ENCODE peak calls at places on chromosomes 11 and 22, in seven cellular contexts. One of them, this sample, is unnamed.

GRCh38 chr11:11293798-11294611 is 59.0 kb downstream of the CSNK2A3 start:
- DNase-seq in HCT116: no peak
- DNase-seq in nephron progenitor cell: no peak
- DNase-seq in substantia nigra: no peak
- DNase-seq in NCI-H524: no peak
- DNase-seq in T47D: no peak
- DNase-seq in astrocyte: no peak
- DNase-seq in this sample: no peak

GRCh38 chr11:15276616-15277015 is 161.9 kb downstream of the INSC start:
- DNase-seq in NCI-H524: peak
- DNase-seq in astrocyte: no peak
- DNase-seq in substantia nigra: no peak
- DNase-seq in T47D: peak
- DNase-seq in HCT116: peak
- DNase-seq in nephron progenitor cell: peak
- DNase-seq in this sample: peak

GRCh38 chr22:24471570-24471969 is 23.6 kb upstream of the UPB1 start:
- DNase-seq in substantia nigra: no peak
- DNase-seq in astrocyte: peak
- DNase-seq in HCT116: no peak
- DNase-seq in T47D: no peak
- DNase-seq in NCI-H524: peak
- DNase-seq in nephron progenitor cell: no peak
- DNase-seq in this sample: peak

GRCh38 chr11:17596711-17597110 is 49.7 kb downstream of the OTOG start:
- DNase-seq in astrocyte: no peak
- DNase-seq in substantia nigra: no peak
- DNase-seq in nephron progenitor cell: no peak
- DNase-seq in NCI-H524: no peak
- DNase-seq in HCT116: no peak
- DNase-seq in T47D: no peak
- DNase-seq in this sample: no peak

GRCh38 chr11:116610190-116610589 is 162.6 kb downstream of the BUD13 start:
- DNase-seq in NCI-H524: peak
- DNase-seq in T47D: no peak
- DNase-seq in nephron progenitor cell: no peak
- DNase-seq in HCT116: no peak
- DNase-seq in astrocyte: no peak
- DNase-seq in substantia nigra: no peak
- DNase-seq in this sample: no peak

GRCh38 chr11:125934473-125934872 is 11.4 kb upstream of the VSIG10L2 start:
- DNase-seq in HCT116: no peak
- DNase-seq in T47D: no peak
- DNase-seq in nephron progenitor cell: no peak
- DNase-seq in astrocyte: no peak
- DNase-seq in NCI-H524: no peak
- DNase-seq in substantia nigra: no peak
- DNase-seq in this sample: no peak

GRCh38 chr11:119643878-119644225 is 85.1 kb downstream of the NECTIN1 start:
- DNase-seq in T47D: no peak
- DNase-seq in nephron progenitor cell: no peak
- DNase-seq in substantia nigra: no peak
- DNase-seq in astrocyte: no peak
- DNase-seq in NCI-H524: no peak
- DNase-seq in HCT116: no peak
- DNase-seq in this sample: no peak

GRCh38 chr11:125328181-125328580 is 163.6 kb downstream of the PKNOX2 start:
- DNase-seq in nephron progenitor cell: no peak
- DNase-seq in substantia nigra: no peak
- DNase-seq in T47D: no peak
- DNase-seq in astrocyte: no peak
- DNase-seq in NCI-H524: no peak
- DNase-seq in HCT116: no peak
- DNase-seq in this sample: no peak

GRCh38 chr22:26648011-26648497 is 9.3 kb upstream of the MIAT start:
- DNase-seq in NCI-H524: peak
- DNase-seq in T47D: no peak
- DNase-seq in substantia nigra: no peak
- DNase-seq in astrocyte: no peak
- DNase-seq in nephron progenitor cell: peak
- DNase-seq in HCT116: no peak
- DNase-seq in this sample: no peak

GRCh38 chr11:13102575-13102840 is 93.4 kb downstream of the RASSF10 start:
- DNase-seq in astrocyte: no peak
- DNase-seq in T47D: no peak
- DNase-seq in HCT116: no peak
- DNase-seq in nephron progenitor cell: no peak
- DNase-seq in substantia nigra: no peak
- DNase-seq in NCI-H524: no peak
- DNase-seq in this sample: no peak

GRCh38 chr11:121652982-121653381 is 200.2 kb upstream of the SORL1-AS1 start:
- DNase-seq in T47D: no peak
- DNase-seq in substantia nigra: no peak
- DNase-seq in HCT116: no peak
- DNase-seq in nephron progenitor cell: no peak
- DNase-seq in astrocyte: no peak
- DNase-seq in NCI-H524: peak
- DNase-seq in this sample: no peak

GRCh38 chr22:38924197-38924952 is 33.0 kb upstream of the APOBEC3A start:
- DNase-seq in nephron progenitor cell: no peak
- DNase-seq in HCT116: peak
- DNase-seq in NCI-H524: peak
- DNase-seq in astrocyte: peak
- DNase-seq in substantia nigra: no peak
- DNase-seq in T47D: peak
- DNase-seq in this sample: peak

GRCh38 chr22:22943521-22944267 is 56.1 kb downstream of the IGLL5 start:
- DNase-seq in astrocyte: no peak
- DNase-seq in T47D: no peak
- DNase-seq in nephron progenitor cell: no peak
- DNase-seq in NCI-H524: no peak
- DNase-seq in HCT116: no peak
- DNase-seq in substantia nigra: no peak
- DNase-seq in this sample: no peak

GRCh38 chr11:70877151-70877550 is 375.2 kb downstream of the SHANK2 start:
- DNase-seq in astrocyte: no peak
- DNase-seq in NCI-H524: no peak
- DNase-seq in substantia nigra: no peak
- DNase-seq in nephron progenitor cell: no peak
- DNase-seq in T47D: no peak
- DNase-seq in HCT116: no peak
- DNase-seq in this sample: no peak

GRCh38 chr11:69700278-69701140 is 3.3 kb downstream of the FGF19 start:
- DNase-seq in astrocyte: peak
- DNase-seq in T47D: no peak
- DNase-seq in substantia nigra: peak
- DNase-seq in HCT116: no peak
- DNase-seq in nephron progenitor cell: peak
- DNase-seq in NCI-H524: peak
- DNase-seq in this sample: peak

GRCh38 chr11:72221386-72221785 is 3.2 kb upstream of the INPPL1 start:
- DNase-seq in HCT116: no peak
- DNase-seq in nephron progenitor cell: no peak
- DNase-seq in T47D: no peak
- DNase-seq in substantia nigra: no peak
- DNase-seq in astrocyte: no peak
- DNase-seq in NCI-H524: no peak
- DNase-seq in this sample: no peak

GRCh38 chr22:21032843-21033688 is 705 bp upstream of the SLC7A4 start:
- DNase-seq in NCI-H524: no peak
- DNase-seq in substantia nigra: no peak
- DNase-seq in T47D: no peak
- DNase-seq in nephron progenitor cell: no peak
- DNase-seq in HCT116: no peak
- DNase-seq in astrocyte: no peak
- DNase-seq in this sample: no peak

GRCh38 chr11:9092846-9093778 is 1.7 kb upstream of the SCUBE2 start:
- DNase-seq in NCI-H524: peak
- DNase-seq in astrocyte: no peak
- DNase-seq in substantia nigra: no peak
- DNase-seq in nephron progenitor cell: no peak
- DNase-seq in HCT116: no peak
- DNase-seq in T47D: peak
- DNase-seq in this sample: peak

GRCh38 chr11:118715245-118715807 is 35.9 kb upstream of the TREH start:
- DNase-seq in HCT116: no peak
- DNase-seq in nephron progenitor cell: no peak
- DNase-seq in T47D: no peak
- DNase-seq in substantia nigra: no peak
- DNase-seq in astrocyte: no peak
- DNase-seq in NCI-H524: no peak
- DNase-seq in this sample: peak

GRCh38 chr22:29011200-29011867 is 50.3 kb downstream of the C22orf31 start:
- DNase-seq in substantia nigra: peak
- DNase-seq in astrocyte: no peak
- DNase-seq in T47D: no peak
- DNase-seq in HCT116: no peak
- DNase-seq in NCI-H524: no peak
- DNase-seq in nephron progenitor cell: no peak
- DNase-seq in this sample: no peak

GRCh38 chr22:45208993-45209838 is 31.5 kb downstream of the KIAA0930 start:
- DNase-seq in NCI-H524: peak
- DNase-seq in nephron progenitor cell: peak
- DNase-seq in HCT116: no peak
- DNase-seq in T47D: no peak
- DNase-seq in substantia nigra: peak
- DNase-seq in astrocyte: peak
- DNase-seq in this sample: peak

GRCh38 chr11:111206472-111206871 is 39.1 kb upstream of the POU2AF2 start:
- DNase-seq in HCT116: no peak
- DNase-seq in astrocyte: peak
- DNase-seq in substantia nigra: no peak
- DNase-seq in NCI-H524: no peak
- DNase-seq in T47D: no peak
- DNase-seq in nephron progenitor cell: no peak
- DNase-seq in this sample: peak

GRCh38 chr11:66012946-66013761 is 1.3 kb downstream of the CST6 start:
- DNase-seq in nephron progenitor cell: no peak
- DNase-seq in HCT116: no peak
- DNase-seq in T47D: peak
- DNase-seq in NCI-H524: no peak
- DNase-seq in astrocyte: no peak
- DNase-seq in substantia nigra: no peak
- DNase-seq in this sample: no peak

GRCh38 chr11:125390949-125391348 is 105.1 kb downstream of the FEZ1 start:
- DNase-seq in T47D: no peak
- DNase-seq in nephron progenitor cell: no peak
- DNase-seq in astrocyte: peak
- DNase-seq in NCI-H524: no peak
- DNase-seq in substantia nigra: no peak
- DNase-seq in HCT116: no peak
- DNase-seq in this sample: peak

GRCh38 chr11:32358729-32359128 is 76.6 kb downstream of the WT1 start:
- DNase-seq in substantia nigra: no peak
- DNase-seq in astrocyte: no peak
- DNase-seq in HCT116: no peak
- DNase-seq in T47D: no peak
- DNase-seq in NCI-H524: peak
- DNase-seq in nephron progenitor cell: peak
- DNase-seq in this sample: no peak

This sample was measured in fibroblast of lung.